ENCODE peak calls at places on chromosomes 3 and 15, in eight cellular contexts. E is fibroblast of lung, P is colonic mucosa, N is AG09309, S is PC-9, U is RWPE1, A is cardiac muscle cell, L is dorsolateral prefrontal cortex. G is an unnamed sample.

GRCh38 chr3:160448845-160449659 is 534 bp downstream of the TRIM59 start:
- DNase-seq in E (peak), P (no peak), N (no peak), S (no peak), U (no peak), A (peak), L (no peak), G (no peak)

GRCh38 chr3:108125550-108126071 is 34.8 kb upstream of the CD47 start:
- DNase-seq in E (no peak), P (no peak), N (no peak), S (no peak), U (no peak), A (no peak), L (no peak), G (no peak)

GRCh38 chr3:153284282-153284938 is 122.4 kb downstream of the RAP2B start:
- DNase-seq in E (peak), P (peak), N (peak), S (peak), U (peak), A (no peak), L (no peak), G (peak)

GRCh38 chr3:50314342-50314741 is 8.2 kb downstream of the HYAL2 start:
- DNase-seq in E (no peak), P (no peak), N (no peak), S (no peak), U (no peak), A (no peak), L (no peak), G (no peak)

GRCh38 chr3:191502583-191502982 is 41.6 kb downstream of the PYDC2 start:
- DNase-seq in E (no peak), P (no peak), N (no peak), S (no peak), U (peak), A (peak), L (no peak), G (no peak)

GRCh38 chr3:138219255-138219654 is 32.2 kb downstream of the ARMC8 start:
- DNase-seq in E (no peak), P (no peak), N (no peak), S (no peak), U (no peak), A (no peak), L (no peak), G (peak)

GRCh38 chr3:155282416-155283091 is 10.9 kb downstream of the STRIT1 start:
- DNase-seq in E (peak), P (no peak), N (peak), S (no peak), U (no peak), A (no peak), L (no peak), G (peak)

GRCh38 chr3:115958531-115958930 is 335.2 kb downstream of the GAP43 start:
- DNase-seq in E (no peak), P (no peak), N (no peak), S (no peak), U (no peak), A (no peak), L (no peak), G (no peak)

GRCh38 chr15:80093854-80094418 is 34.5 kb downstream of the ZFAND6 start:
- DNase-seq in E (no peak), P (peak), N (no peak), S (no peak), U (peak), A (peak), L (no peak), G (no peak)

GRCh38 chr3:140568842-140569520 is 108.9 kb upstream of the TRIM42 start:
- DNase-seq in E (no peak), P (no peak), N (no peak), S (no peak), U (no peak), A (no peak), L (no peak), G (no peak)

GRCh38 chr15:29668120-29668602 is 154.1 kb downstream of the TJP1 start:
- DNase-seq in E (peak), P (peak), N (peak), S (peak), U (peak), A (peak), L (peak), G (peak)

GRCh38 chr15:77224352-77224751 is 153.4 kb upstream of the TSPAN3 start:
- DNase-seq in E (no peak), P (no peak), N (no peak), S (no peak), U (no peak), A (no peak), L (no peak), G (no peak)

GRCh38 chr3:87145553-87145952 is 81.6 kb upstream of the CHMP2B start:
- DNase-seq in E (peak), P (no peak), N (no peak), S (no peak), U (no peak), A (peak), L (no peak), G (no peak)

GRCh38 chr3:54870423-54870822 is 57.4 kb downstream of the LRTM1 start:
- DNase-seq in E (peak), P (no peak), N (peak), S (peak), U (peak), A (peak), L (no peak), G (peak)

GRCh38 chr15:41843571-41843970 is 4.9 kb downstream of the PLA2G4B start:
- DNase-seq in E (no peak), P (no peak), N (no peak), S (no peak), U (no peak), A (no peak), L (no peak), G (no peak)

GRCh38 chr3:111595239-111595638 is at the start of gene ZBED2:
- DNase-seq in E (no peak), P (no peak), N (no peak), S (no peak), U (peak), A (no peak), L (no peak), G (no peak)

GRCh38 chr3:99808163-99808794 is 9.4 kb upstream of the CMSS1 start:
- DNase-seq in E (peak), P (peak), N (peak), S (peak), U (peak), A (peak), L (no peak), G (peak)

GRCh38 chr3:183473969-183474368 is 45.5 kb upstream of the MCF2L2 start:
- DNase-seq in E (no peak), P (no peak), N (no peak), S (no peak), U (no peak), A (no peak), L (no peak), G (no peak)

GRCh38 chr3:99041747-99042146 is 140.3 kb upstream of the DCBLD2 start:
- DNase-seq in E (no peak), P (no peak), N (no peak), S (no peak), U (no peak), A (no peak), L (no peak), G (no peak)

GRCh38 chr3:59084598-59084997 is 34.8 kb upstream of the CFAP20DC start:
- DNase-seq in E (peak), P (no peak), N (no peak), S (no peak), U (peak), A (no peak), L (no peak), G (no peak)

GRCh38 chr3:26102376-26103110 is 312.7 kb downstream of the OXSM start:
- DNase-seq in E (no peak), P (no peak), N (no peak), S (no peak), U (no peak), A (no peak), L (no peak), G (no peak)

GRCh38 chr3:157865449-157865862 is 240.8 kb downstream of the SHOX2 start:
- DNase-seq in E (no peak), P (peak), N (no peak), S (no peak), U (peak), A (peak), L (no peak), G (no peak)

GRCh38 chr15:101276501-101277037 is 716 bp downstream of the SELENOS start:
- DNase-seq in E (peak), P (no peak), N (no peak), S (no peak), U (no peak), A (no peak), L (no peak), G (peak)

GRCh38 chr3:156819842-156820686 is 6.1 kb upstream of the LEKR1 start:
- DNase-seq in E (no peak), P (no peak), N (no peak), S (no peak), U (no peak), A (no peak), L (no peak), G (no peak)

GRCh38 chr3:29440321-29441019 is 159.6 kb downstream of the RBMS3 start:
- DNase-seq in E (no peak), P (peak), N (no peak), S (no peak), U (no peak), A (peak), L (no peak), G (no peak)

GRCh38 chr15:100986158-100986896 is 67.2 kb downstream of the LRRK1 start:
- DNase-seq in E (no peak), P (peak), N (no peak), S (no peak), U (no peak), A (no peak), L (no peak), G (no peak)

GRCh38 chr3:114043205-114043604 is 13.1 kb downstream of the CCDC191 start:
- DNase-seq in E (no peak), P (no peak), N (no peak), S (no peak), U (no peak), A (no peak), L (no peak), G (no peak)
- TF ChIP-seq CTCF in E (no peak), P (no peak), N (no peak), S (no peak), U (no peak), A (no peak), L (no peak), G (no peak)

GRCh38 chr15:53869044-53869805 is 109.0 kb upstream of the UNC13C start:
- DNase-seq in E (no peak), P (no peak), N (no peak), S (no peak), U (peak), A (no peak), L (no peak), G (no peak)
- TF ChIP-seq CTCF in E (no peak), P (no peak), N (peak), S (peak), U (peak), A (no peak), L (no peak), G (peak)

DNA sequence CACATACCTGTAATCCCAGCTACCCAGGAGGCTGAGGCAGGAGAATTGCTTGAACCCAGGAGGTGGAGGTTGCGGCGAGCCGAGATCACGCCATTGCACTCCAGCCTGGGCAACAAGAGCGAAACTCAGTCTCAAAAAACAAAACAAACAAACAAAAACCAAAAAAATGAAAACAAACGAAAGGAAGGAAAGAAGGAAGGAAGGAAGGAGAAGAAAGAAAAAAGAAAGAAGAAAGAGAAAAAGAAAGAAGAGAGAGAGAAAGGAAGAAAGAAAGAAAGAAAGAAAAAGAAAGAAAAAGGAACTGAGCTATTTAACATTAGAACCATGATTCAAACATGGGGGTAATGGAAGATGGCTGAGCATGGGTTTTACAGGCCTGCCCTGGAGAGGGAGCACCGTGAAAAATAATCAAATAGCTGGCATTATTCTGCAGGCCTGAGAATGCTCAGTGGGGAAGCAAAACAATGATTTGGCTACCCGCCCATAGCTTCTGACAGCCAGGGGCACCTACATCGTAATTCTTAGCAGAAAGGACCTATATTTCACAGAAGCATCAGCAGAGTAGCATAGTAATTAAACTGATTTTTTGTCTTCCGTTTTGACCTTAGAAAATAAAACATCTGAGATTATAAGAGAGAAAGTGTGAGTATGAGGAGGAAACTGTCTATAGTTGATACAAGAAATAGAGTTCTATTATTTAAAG is 37.7 kb downstream of the BFSP2 start:
- DNase-seq in E (peak), P (no peak), N (no peak), S (no peak), U (no peak), A (no peak), L (no peak), G (no peak)
- TF ChIP-seq CTCF in E (no peak), P (no peak), N (peak), S (no peak), U (no peak), A (peak), L (no peak), G (peak)

DNA sequence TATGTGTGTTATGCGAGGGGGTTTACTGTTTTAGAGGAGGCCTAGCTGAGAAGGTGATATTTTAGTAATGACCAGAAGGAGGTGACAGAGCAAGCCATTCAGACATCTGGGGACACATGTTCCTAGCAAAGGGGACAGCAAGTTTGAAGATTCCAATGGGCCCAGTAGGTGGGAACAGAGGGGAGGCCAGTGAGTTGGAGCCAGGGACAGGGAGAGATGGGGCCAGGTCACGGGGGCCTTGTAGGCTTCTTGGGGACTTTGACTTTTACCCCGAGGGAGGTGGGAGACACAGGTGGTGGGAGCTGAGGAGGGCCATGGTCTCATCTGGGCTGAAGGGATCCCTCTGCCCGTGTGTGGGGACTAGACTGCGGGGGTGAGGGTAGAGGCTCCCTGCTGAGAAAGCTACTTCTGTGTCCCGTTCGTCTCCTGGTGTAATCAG is 72.5 kb downstream of the MGLL start:
- DNase-seq in E (no peak), P (no peak), N (no peak), S (no peak), U (no peak), A (no peak), L (no peak), G (no peak)
- TF ChIP-seq CTCF in E (no peak), P (no peak), N (no peak), S (no peak), U (no peak), A (no peak), L (no peak), G (peak)

GRCh38 chr3:95750097-95750496 is 1064.3 kb upstream of the EPHA6 start:
- DNase-seq in E (no peak), P (no peak), N (no peak), S (no peak), U (no peak), A (no peak), L (no peak), G (no peak)

DNA sequence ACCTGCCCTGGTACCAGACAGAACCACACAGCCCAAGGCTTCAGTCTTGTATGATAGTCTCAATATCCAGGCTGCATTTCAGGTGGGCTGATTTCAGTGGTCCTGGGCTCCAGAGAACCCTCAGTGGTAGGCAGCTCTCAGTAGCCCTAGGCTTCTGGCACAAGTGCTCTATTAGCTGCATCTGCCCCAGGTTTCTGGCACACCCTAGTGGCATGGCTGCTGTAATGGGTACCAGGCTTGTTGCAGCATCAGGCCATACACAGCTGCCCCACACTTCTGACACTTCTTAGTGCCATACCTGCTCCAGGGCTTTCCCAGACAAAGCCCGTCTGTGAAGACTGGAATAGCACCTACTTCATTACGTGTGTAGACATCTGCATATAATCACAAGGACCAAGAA is 1062.2 kb upstream of the EPHA6 start:
- DNase-seq in E (no peak), P (no peak), N (no peak), S (no peak), U (no peak), A (no peak), L (no peak), G (no peak)
- TF ChIP-seq CTCF in E (no peak), P (no peak), N (no peak), S (no peak), U (no peak), A (no peak), L (no peak), G (no peak)

GRCh38 chr15:75232826-75233503 is 25.2 kb upstream of the GOLGA6C start:
- DNase-seq in E (no peak), P (no peak), N (no peak), S (no peak), U (no peak), A (no peak), L (peak), G (no peak)

GRCh38 chr15:75234191-75234810 is 23.8 kb upstream of the GOLGA6C start:
- DNase-seq in E (no peak), P (no peak), N (no peak), S (no peak), U (no peak), A (no peak), L (peak), G (no peak)

GRCh38 chr15:75232252-75232813 is 25.8 kb upstream of the GOLGA6C start:
- DNase-seq in E (no peak), P (no peak), N (no peak), S (no peak), U (no peak), A (no peak), L (peak), G (no peak)

GRCh38 chr15:75235051-75235673 is 23.0 kb upstream of the GOLGA6C start:
- DNase-seq in E (no peak), P (no peak), N (no peak), S (no peak), U (no peak), A (no peak), L (peak), G (no peak)

DNA sequence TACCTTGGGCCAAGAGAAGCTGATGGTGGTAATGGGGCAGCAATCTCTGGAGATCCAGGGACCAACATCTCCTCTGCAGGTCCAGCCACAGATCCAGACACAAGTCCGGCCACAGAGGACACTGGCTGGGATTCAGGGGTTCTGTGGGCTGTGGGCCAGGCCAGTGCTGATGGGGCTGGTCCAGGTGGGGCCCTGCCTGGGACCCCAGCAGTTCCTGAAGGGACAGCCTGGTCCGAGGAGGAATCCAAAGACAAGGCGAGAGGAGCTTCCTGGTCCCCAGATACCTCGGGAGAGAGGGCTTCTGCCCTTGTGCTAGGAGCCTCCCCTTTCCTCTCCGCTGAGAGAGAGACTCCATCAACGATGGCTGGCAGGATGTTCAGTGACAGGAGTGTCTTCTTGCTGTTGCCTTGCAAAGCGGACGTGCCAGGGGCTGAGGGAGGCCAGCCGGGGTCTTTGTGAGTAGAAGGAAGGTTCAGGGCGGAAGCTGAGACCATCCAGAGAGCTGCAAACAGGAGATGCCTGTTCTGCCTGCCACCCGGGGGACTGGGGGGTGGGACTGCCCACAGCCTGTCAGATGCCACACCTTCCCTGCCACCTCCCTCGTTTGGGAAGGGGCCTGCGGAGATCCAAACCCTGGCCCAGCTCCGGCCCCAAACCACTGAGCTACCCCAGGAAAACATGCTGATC is 24.5 kb upstream of the GOLGA6C start:
- DNase-seq in E (no peak), P (no peak), N (no peak), S (no peak), U (no peak), A (no peak), L (peak), G (no peak)
- TF ChIP-seq CTCF in E (no peak), P (no peak), N (no peak), S (no peak), U (no peak), A (no peak), L (no peak), G (no peak)

GRCh38 chr15:86221119-86221518 is 141.4 kb downstream of the AGBL1 start:
- DNase-seq in E (no peak), P (no peak), N (no peak), S (no peak), U (no peak), A (no peak), L (no peak), G (no peak)
- TF ChIP-seq CTCF in E (no peak), P (no peak), N (no peak), S (no peak), U (no peak), A (no peak), L (no peak), G (no peak)

DNA sequence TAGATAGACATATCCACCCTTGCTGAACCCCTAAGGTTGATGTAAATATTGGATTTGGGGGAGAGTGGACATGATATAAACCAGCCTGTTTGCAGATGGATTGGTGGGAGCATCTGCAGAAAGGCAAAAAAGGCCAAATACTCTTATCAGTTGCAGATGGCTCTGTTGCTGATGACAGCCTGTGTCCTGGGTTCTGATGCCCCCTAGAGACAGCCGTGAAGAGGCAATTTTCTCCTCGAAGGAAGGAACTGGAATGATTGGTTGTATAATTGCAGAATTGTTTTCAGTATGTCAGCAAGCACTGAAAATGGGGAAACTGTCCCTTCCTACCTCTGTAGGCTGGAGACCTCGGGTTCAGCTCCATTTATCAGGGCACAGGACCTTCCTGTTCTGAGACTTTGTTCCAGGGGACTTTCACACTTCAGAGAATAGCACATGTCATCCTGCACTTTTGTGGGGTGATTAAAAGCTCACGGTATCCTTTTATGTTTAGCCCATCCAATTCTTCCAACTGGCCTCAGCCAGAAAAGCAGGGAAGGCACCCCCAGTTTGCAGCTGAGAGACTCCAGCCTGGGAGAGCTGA is 103.0 kb downstream of the PGPEP1L start:
- DNase-seq in E (peak), P (peak), N (no peak), S (no peak), U (peak), A (no peak), L (peak), G (peak)
- TF ChIP-seq CTCF in E (peak), P (peak), N (peak), S (peak), U (peak), A (peak), L (peak), G (peak)